ENCODE peak calls at places on chromosomes 1 and 21, in six cellular contexts. L is endothelial cell of umbilical vein, C is WTC11, N is HepG2, I is H1, Z is A549. R is an unnamed sample.

GRCh38 chr1:101002551-101002950 is 23.0 kb downstream of the DPH5 start:
- DNase-seq in L (peak), Z (no peak), C (no peak), N (no peak), I (no peak), R (no peak)

GRCh38 chr1:219498666-219499065 is 114.2 kb downstream of the ZC3H11B start:
- DNase-seq in Z (no peak), I (no peak), N (no peak), L (no peak), C (no peak), R (no peak)

GRCh38 chr1:1946540-1946939 is 27.5 kb upstream of the TMEM52 start:
- DNase-seq in Z (no peak), N (no peak), L (no peak), I (no peak), C (no peak), R (no peak)

GRCh38 chr1:87641996-87642395 is 313.3 kb downstream of the LMO4 start:
- DNase-seq in Z (no peak), N (no peak), C (no peak), L (no peak), I (no peak), R (no peak)

GRCh38 chr1:162663589-162664030 is 31.3 kb downstream of the DDR2 start:
- DNase-seq in N (no peak), C (no peak), L (peak), Z (no peak), I (no peak), R (peak)

GRCh38 chr1:155019377-155020245 is 14.0 kb downstream of the DCST2 start:
- DNase-seq in Z (no peak), N (no peak), L (no peak), I (no peak), C (no peak), R (no peak)

GRCh38 chr1:214277704-214278635 is 3.0 kb upstream of the SMYD2 start:
- DNase-seq in Z (no peak), N (no peak), I (no peak), C (no peak), L (no peak), R (no peak)

GRCh38 chr1:8536521-8536920 is 218.6 kb downstream of the SLC45A1 start:
- DNase-seq in I (no peak), Z (no peak), N (no peak), C (no peak), L (no peak), R (no peak)

GRCh38 chr1:8182034-8182761 is 135.7 kb upstream of the SLC45A1 start:
- DNase-seq in C (no peak), Z (peak), I (no peak), N (peak), L (peak), R (no peak)

GRCh38 chr1:24969616-24970398 is 39.7 kb upstream of the RUNX3 start:
- DNase-seq in I (peak), C (no peak), Z (no peak), L (no peak), N (no peak), R (no peak)

GRCh38 chr1:54114001-54114400 is 38.8 kb downstream of the CDCP2 start:
- DNase-seq in I (no peak), C (no peak), N (no peak), L (no peak), Z (no peak), R (no peak)

GRCh38 chr21:33794586-33794985 is 121.0 kb downstream of the ATP5PO start:
- DNase-seq in L (no peak), N (no peak), I (no peak), C (no peak), Z (no peak), R (no peak)

GRCh38 chr1:31297273-31298247 is 728 bp downstream of the ZCCHC17 start:
- DNase-seq in L (peak), N (peak), I (no peak), Z (no peak), C (no peak), R (peak)

GRCh38 chr1:25873120-25873519 is 2.4 kb downstream of the PAQR7 start:
- DNase-seq in L (no peak), N (peak), I (no peak), C (peak), Z (no peak), R (peak)

GRCh38 chr1:174967845-174968705 is 31.7 kb upstream of the CACYBP start:
- DNase-seq in L (peak), N (no peak), C (no peak), I (no peak), Z (no peak), R (no peak)

GRCh38 chr1:7644906-7645750 is 126.0 kb upstream of the VAMP3 start:
- DNase-seq in Z (no peak), N (peak), I (no peak), C (no peak), L (peak), R (no peak)

GRCh38 chr1:167795810-167796740 is 74.3 kb downstream of the MPZL1 start:
- DNase-seq in L (peak), N (no peak), I (no peak), C (no peak), Z (no peak), R (no peak)

GRCh38 chr1:223146745-223147144 is 3.7 kb upstream of the TLR5 start:
- DNase-seq in N (no peak), C (no peak), L (no peak), I (no peak), Z (no peak), R (no peak)

GRCh38 chr1:178341218-178341956 is 155.4 kb downstream of the CLEC20A start:
- DNase-seq in N (no peak), I (peak), L (peak), C (peak), Z (no peak), R (no peak)

GRCh38 chr1:203153989-203154821 is 21.4 kb downstream of the MYBPH start:
- DNase-seq in N (no peak), Z (no peak), L (peak), I (no peak), C (no peak), R (no peak)

GRCh38 chr1:61337037-61337436 is 254.7 kb downstream of the NFIA start:
- DNase-seq in L (peak), I (no peak), Z (no peak), N (peak), C (no peak), R (no peak)

GRCh38 chr1:13813398-13814012 is 113.5 kb downstream of the PRDM2 start:
- DNase-seq in C (peak), I (peak), L (peak), Z (no peak), N (no peak), R (peak)

GRCh38 chr1:70764747-70765146 is 282.9 kb downstream of the PTGER3 start:
- DNase-seq in C (no peak), N (no peak), I (no peak), Z (no peak), L (no peak), R (no peak)

GRCh38 chr1:226977973-226978344 is 37.9 kb downstream of the COQ8A start:
- DNase-seq in C (no peak), Z (no peak), I (no peak), N (no peak), L (no peak), R (no peak)

GRCh38 chr1:983736-984475 is 2.0 kb upstream of the PERM1 start:
- DNase-seq in N (no peak), I (peak), Z (no peak), C (peak), L (no peak), R (peak)

GRCh38 chr1:42658880-42659337 is 686 bp downstream of the PPIH start:
- DNase-seq in I (no peak), L (peak), C (no peak), N (no peak), Z (no peak), R (no peak)

GRCh38 chr21:31682625-31683024 is 23.1 kb downstream of the SOD1 start:
- DNase-seq in N (no peak), I (no peak), L (no peak), Z (no peak), C (no peak), R (no peak)

GRCh38 chr21:30800605-30801004 is 12.5 kb downstream of the KRTAP8-1 start:
- DNase-seq in L (no peak), Z (no peak), C (no peak), N (no peak), I (no peak), R (no peak)

GRCh38 chr1:68293609-68294353 is 61.5 kb upstream of the WLS start:
- DNase-seq in C (peak), I (peak), N (no peak), L (peak), Z (no peak), R (no peak)

GRCh38 chr1:19437911-19438310 is 47.4 kb downstream of the CAPZB start:
- DNase-seq in C (no peak), I (no peak), Z (no peak), N (no peak), L (peak), R (no peak)

GRCh38 chr1:32635508-32636277 is 14.7 kb downstream of the ZBTB8OS start:
- DNase-seq in Z (no peak), N (no peak), L (no peak), C (no peak), I (no peak), R (no peak)

GRCh38 chr21:39006653-39007417 is 176.4 kb downstream of the PSMG1 start:
- DNase-seq in I (no peak), L (peak), Z (no peak), N (no peak), C (no peak), R (no peak)

GRCh38 chr21:36005018-36005417 is 55.3 kb downstream of the SETD4 start:
- DNase-seq in L (no peak), I (no peak), N (no peak), Z (no peak), C (no peak), R (peak)

GRCh38 chr1:17957588-17958267 is 149.9 kb upstream of the IGSF21 start:
- DNase-seq in Z (no peak), L (no peak), I (no peak), C (no peak), N (no peak), R (no peak)

GRCh38 chr1:100036718-100037664 is 67.2 kb downstream of the SLC35A3 start:
- DNase-seq in Z (no peak), N (peak), C (no peak), L (peak), I (no peak), R (no peak)

DNA sequence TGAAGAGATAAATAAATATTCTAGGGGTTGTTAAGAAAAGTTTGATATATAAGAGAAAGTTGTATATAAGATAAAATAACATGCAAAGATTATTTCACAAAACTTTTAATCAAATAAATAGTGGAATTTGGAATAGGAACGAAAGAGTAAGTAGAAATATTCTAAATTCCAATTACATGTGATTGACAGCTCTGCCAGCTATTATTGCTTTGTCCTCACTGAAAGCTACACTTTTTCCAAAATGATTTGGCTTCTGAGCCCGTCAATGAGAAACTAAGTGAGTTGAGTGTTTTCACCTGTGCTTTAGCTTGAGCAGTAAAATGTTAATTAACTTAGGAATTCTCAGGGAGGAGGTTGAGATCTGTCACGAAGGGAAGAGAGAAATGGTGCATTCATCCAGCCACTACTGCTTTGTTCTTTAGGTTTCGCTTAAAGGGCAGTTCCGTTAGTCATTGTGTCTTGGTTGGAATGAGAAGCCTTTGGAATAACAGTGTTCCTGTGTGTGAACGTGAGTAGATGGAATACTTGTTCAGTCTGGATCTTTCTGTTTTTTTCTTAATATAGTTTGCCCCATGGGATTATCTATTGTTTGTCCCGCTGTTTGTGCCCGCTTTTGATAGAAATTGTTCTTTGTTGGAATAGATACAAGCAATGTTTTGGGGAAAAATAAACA is 63.3 kb upstream of the CR1L start:
- DNase-seq in L (no peak), Z (no peak), I (no peak), C (no peak), N (no peak), R (no peak)
- TF ChIP-seq JUN in L (no peak), Z (no peak), I (no peak), C (no peak), N (no peak), R (no peak)

DNA sequence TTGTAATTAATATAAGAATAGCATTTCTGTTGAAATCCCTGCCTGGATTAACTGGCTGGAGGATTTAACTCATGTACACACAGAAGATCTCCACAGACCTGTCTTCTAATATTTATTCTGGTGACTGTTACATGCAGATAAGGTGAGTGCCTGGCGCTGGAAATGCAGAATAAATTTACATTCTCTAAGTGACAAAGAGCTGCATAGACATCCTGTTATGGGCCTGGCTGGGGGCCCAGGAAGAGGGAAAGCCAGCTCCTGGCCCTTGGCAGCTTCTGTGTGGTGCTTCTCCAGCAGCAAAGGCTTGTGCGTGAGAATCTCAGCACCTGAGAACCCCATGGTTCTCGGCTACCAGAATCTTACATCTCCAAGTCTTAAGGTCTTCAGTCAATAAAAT is 446.6 kb downstream of the PTPRU start:
- DNase-seq in C (no peak), I (peak), N (no peak), Z (no peak), L (no peak), R (no peak)
- TF ChIP-seq JUN in C (no peak), I (no peak), N (no peak), Z (no peak), L (no peak), R (no peak)

GRCh38 chr1:35451125-35451528 is 106.1 kb downstream of the KIAA0319L start:
- DNase-seq in Z (peak), N (peak), I (peak), C (peak), L (peak), R (peak)
- TF ChIP-seq JUN in Z (no peak), N (no peak), I (no peak), C (no peak), L (no peak), R (no peak)

GRCh38 chr1:205301842-205302588 is 19.5 kb downstream of the NUAK2 start:
- DNase-seq in N (no peak), C (no peak), Z (no peak), L (no peak), I (no peak), R (no peak)
- TF ChIP-seq JUN in N (no peak), C (no peak), Z (no peak), L (no peak), I (no peak), R (no peak)

GRCh38 chr1:10598088-10598712 is 123.5 kb downstream of the PEX14 start:
- DNase-seq in N (no peak), Z (no peak), I (peak), L (no peak), C (no peak), R (no peak)
- TF ChIP-seq JUN in N (no peak), Z (no peak), I (no peak), L (no peak), C (no peak), R (no peak)

GRCh38 chr1:239844833-239845232 is 246.8 kb upstream of the FMN2 start:
- DNase-seq in I (no peak), N (no peak), C (no peak), L (no peak), Z (no peak), R (no peak)
- TF ChIP-seq JUN in I (no peak), N (no peak), C (no peak), L (no peak), Z (no peak), R (no peak)

GRCh38 chr1:37811027-37811655 is 3.1 kb upstream of the YRDC start:
- DNase-seq in C (peak), N (peak), I (peak), Z (peak), L (peak), R (peak)

GRCh38 chr1:37809942-37810341 is 1.9 kb upstream of the YRDC start:
- DNase-seq in L (no peak), I (no peak), C (no peak), N (no peak), Z (no peak), R (no peak)

GRCh38 chr1:37807220-37807554 is 403 bp upstream of the C1orf122 start:
- DNase-seq in Z (no peak), C (no peak), I (no peak), N (no peak), L (no peak), R (peak)

GRCh38 chr1:37807555-37808368 is at the start of the genes C1orf122 and YRDC:
- DNase-seq in I (peak), L (peak), Z (peak), N (peak), C (peak), R (peak)

DNA sequence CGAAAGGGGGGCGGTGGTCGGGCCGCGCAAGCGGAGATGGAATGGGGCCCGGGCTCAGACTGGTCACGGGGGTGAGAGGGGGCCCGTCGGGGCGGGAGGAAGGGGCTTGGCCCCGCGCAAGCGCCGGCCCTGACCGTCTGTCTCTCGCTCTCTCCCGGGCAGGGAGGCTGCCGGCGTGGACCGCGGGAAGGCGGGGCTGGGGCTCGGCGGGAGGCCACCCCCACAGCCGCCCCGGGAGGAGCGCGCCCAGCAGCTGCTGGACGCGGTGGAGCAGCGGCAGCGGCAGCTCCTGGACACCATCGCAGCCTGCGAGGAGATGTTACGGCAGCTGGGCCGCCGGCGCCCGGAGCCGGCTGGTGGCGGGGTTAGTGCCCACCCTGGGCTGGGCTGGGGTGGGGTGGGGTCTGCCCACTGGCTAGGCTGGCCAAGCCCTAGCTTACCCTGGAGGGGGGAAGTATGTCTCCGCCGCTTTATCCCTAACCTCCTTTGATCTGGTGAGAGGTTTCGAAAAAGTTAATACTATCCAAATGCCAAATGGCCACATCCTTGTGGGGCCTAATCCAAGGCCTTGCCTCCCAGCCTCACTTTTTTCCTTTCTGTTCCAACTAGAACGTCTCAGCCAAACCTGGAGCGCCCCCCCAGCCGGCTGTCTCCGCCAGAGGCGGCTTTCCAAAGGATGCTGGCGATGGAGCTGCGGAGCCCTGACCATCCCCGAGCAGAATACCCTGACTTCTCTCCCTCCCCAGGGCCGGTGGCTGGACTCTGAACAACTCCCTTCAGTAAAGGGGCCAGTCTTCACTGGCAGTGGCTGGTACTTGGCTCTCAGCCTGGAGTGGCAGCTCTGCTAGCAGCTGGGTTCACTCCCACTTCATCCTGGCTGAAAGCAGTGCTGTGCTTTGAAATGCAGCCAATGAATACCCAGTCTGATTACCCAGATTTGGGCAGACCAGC is 636 bp upstream of the YRDC start:
- DNase-seq in I (peak), L (peak), Z (peak), C (peak), N (no peak), R (peak)
- TF ChIP-seq JUN in I (no peak), L (no peak), Z (no peak), C (no peak), N (no peak), R (peak)